ENCODE peak calls at places on chromosomes 16 and 17, in four cellular contexts. I is left ventricle myocardium inferior, W is stomach, U is Caco-2. X is an unnamed sample. For H3K9me3, the result is how much of the 10 kb centered on the place peaks cover.

GRCh38 chr17:63699638-63700527 is at the start of gene LIMD2:
- DNase-seq in I (peak), W (peak), U (peak), X (peak)

GRCh38 chr17:82408938-82409318 is 9.2 kb upstream of the HEXD start:
- DNase-seq in I (no peak), W (no peak), U (no peak), X (no peak)

GRCh38 chr16:53744449-53744848 is 40.5 kb downstream of the FTO start:
- DNase-seq in I (no peak), W (no peak), U (no peak), X (no peak)

GRCh38 chr17:58084317-58084981 is 1.2 kb downstream of the DYNLL2 start:
- DNase-seq in I (peak), W (peak), U (peak), X (peak)

GRCh38 chr17:13544292-13544691 is 57.4 kb downstream of the HS3ST3A1 start:
- DNase-seq in I (no peak), W (no peak), U (no peak), X (peak)

GRCh38 chr16:85202631-85203461 is 90.6 kb upstream of the CIBAR2 start:
- DNase-seq in I (peak), W (peak), U (no peak), X (peak)

GRCh38 chr17:63837480-63837879 is 5.0 kb downstream of the SMARCD2 start:
- DNase-seq in I (no peak), W (no peak), U (no peak), X (no peak)

GRCh38 chr17:37735165-37735564 is 9.7 kb downstream of the HNF1B start:
- DNase-seq in I (no peak), W (no peak), U (no peak), X (no peak)

GRCh38 chr17:51238253-51238887 is 21.5 kb downstream of the MBTD1 start:
- DNase-seq in I (no peak), W (no peak), U (no peak), X (no peak)

GRCh38 chr16:59880626-59881025 is 1146.5 kb upstream of the GOT2 start:
- DNase-seq in I (no peak), W (no peak), U (no peak), X (no peak)

GRCh38 chr17:37759014-37759637 is 14.3 kb upstream of the HNF1B start:
- DNase-seq in I (no peak), W (no peak), U (peak), X (no peak)

GRCh38 chr16:18782697-18783429 is 7.3 kb downstream of the RPS15A start:
- DNase-seq in I (no peak), W (no peak), U (no peak), X (no peak)

GRCh38 chr16:79278506-79278905 is 322.0 kb downstream of the MAF start:
- DNase-seq in I (no peak), W (no peak), U (no peak), X (no peak)

GRCh38 chr16:85048921-85049562 is 21.4 kb downstream of the KIAA0513 start:
- DNase-seq in I (no peak), W (no peak), U (no peak), X (no peak)

GRCh38 chr16:3327514-3327913 is 22.2 kb downstream of the ZNF75A start:
- DNase-seq in I (no peak), W (no peak), U (no peak), X (no peak)

GRCh38 chr16:3317315-3317999 is 12.2 kb downstream of the ZNF75A start:
- DNase-seq in I (no peak), W (no peak), U (no peak), X (no peak)

DNA sequence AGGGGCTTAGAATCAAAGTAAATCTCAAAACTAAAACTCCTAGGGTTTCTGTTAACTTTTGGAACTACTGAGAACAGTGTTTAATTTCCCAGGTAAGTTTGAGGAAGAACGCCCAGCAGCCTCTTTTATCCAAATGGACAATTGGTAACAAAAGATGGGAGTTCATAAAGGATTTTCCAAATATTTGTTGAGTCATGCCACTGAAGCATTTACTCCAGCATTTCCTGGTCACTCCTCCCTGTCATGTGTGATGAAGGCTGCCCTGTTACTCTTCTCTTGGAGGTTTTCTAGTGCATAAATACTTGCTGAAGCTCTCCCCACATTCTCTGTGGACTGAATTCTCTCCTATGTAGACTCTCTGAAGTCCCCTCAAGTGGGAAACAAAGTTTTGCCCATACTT is 16.5 kb downstream of the ZNF75A start:
- DNase-seq in I (no peak), W (no peak), U (no peak), X (no peak)
- H3K9me3 ChIP-seq in I (half or more), W (half or more), U (under half), X (half or more)

GRCh38 chr16:71448274-71448866 is 6.5 kb upstream of the TLE7 start:
- DNase-seq in I (no peak), W (no peak), U (no peak), X (no peak)
- H3K9me3 ChIP-seq in I (half or more), W (half or more), U (under half), X (under half)

DNA sequence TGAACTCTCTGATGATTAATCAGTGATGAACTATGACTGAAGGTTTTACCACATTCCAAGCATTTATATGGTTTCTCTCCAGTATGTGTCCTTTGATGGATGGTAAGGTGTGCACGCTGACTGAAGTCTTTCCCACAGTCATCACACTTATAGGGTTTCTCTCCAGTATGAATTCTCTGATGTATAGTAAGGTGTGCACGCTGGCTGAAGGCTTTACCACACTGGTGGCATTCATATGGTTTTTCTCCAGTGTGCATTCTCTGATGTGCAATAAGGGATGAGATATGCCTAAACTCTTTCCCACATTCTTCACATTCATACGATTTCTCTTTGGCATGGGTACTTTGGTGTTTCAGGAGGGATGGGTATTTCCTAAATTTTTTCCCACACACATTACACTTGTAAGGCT is 16.4 kb downstream of the ZNF287 start:
- DNase-seq in I (no peak), W (no peak), U (no peak), X (no peak)
- H3K9me3 ChIP-seq in I (half or more), W (half or more), U (under half), X (under half)

GRCh38 chr17:36068524-36068923 is 4.5 kb downstream of the CCL18 start:
- DNase-seq in I (no peak), W (no peak), U (no peak), X (no peak)
- H3K9me3 ChIP-seq in I (under half), W (under half), U (under half), X (under half)

DNA sequence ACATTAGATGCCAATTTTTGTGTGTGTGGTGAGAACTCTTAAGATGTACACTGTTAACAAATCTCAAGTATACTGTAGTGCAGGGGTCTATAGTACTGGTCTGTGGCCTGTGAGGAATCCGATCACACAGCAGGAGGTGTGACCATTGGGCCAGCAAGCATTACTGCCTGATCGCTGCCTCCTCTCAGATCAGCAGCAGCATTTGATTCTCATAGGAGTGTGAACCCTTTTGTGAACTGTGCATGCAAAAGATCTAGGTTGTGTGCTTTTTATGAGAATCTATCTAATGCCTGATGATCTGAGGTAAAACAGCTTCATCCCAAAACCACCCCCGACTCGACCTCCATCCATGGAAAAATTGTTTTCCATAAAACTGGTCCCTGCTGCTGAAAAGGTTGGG is 12.6 kb downstream of the ZNF267 start:
- DNase-seq in I (no peak), W (no peak), U (no peak), X (no peak)
- H3K9me3 ChIP-seq in I (under half), W (under half), U (under half), X (under half)

GRCh38 chr17:67013891-67014290 is 30.5 kb upstream of the CACNG1 start:
- DNase-seq in I (no peak), W (no peak), U (no peak), X (no peak)

GRCh38 chr17:67007266-67007665 is 37.1 kb upstream of the CACNG1 start:
- DNase-seq in I (no peak), W (no peak), U (no peak), X (no peak)

GRCh38 chr17:67015001-67015400 is 29.4 kb upstream of the CACNG1 start:
- DNase-seq in I (no peak), W (no peak), U (no peak), X (no peak)

GRCh38 chr17:67008101-67008500 is 36.3 kb upstream of the CACNG1 start:
- DNase-seq in I (no peak), W (no peak), U (no peak), X (no peak)

DNA sequence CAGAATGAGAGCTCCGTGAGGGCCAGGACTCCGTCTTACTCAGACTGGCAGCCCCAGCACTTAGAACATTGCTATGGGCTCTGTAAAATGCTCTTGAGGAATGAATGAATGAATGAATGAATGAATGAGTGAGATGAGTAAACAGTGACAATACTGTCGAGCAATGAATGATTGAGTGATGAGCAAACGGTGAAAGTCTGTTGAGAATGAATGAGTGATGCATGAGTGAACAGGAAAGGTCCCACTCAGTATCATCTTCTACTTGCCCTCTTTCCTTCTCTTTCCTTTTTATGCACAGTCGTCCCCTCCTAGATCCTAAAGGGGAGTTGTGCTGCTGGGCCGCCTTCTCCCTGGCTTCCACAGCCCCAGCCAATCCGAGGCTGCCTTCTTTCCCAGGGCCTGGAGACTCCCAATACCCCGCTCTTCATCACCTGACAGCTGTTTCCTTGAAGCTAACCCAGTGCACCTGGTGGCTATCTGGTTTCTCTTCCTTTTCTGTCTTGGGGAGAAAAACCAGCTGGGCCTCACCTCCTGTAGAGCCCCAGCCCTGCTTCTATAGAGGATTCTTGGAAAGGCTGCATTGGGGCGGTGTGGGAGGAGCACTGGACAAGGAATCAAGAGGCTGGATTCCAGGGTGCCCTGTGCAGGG is 32.7 kb upstream of the CACNG1 start:
- DNase-seq in I (no peak), W (no peak), U (no peak), X (no peak)
- H3K9me3 ChIP-seq in I (under half), W (under half), U (under half), X (under half)

GRCh38 chr17:26809033-26809432 is 484.9 kb upstream of the WSB1 start:
- DNase-seq in I (no peak), W (no peak), U (no peak), X (no peak)
- H3K9me3 ChIP-seq in I (half or more), W (half or more), U (under half), X (under half)

DNA sequence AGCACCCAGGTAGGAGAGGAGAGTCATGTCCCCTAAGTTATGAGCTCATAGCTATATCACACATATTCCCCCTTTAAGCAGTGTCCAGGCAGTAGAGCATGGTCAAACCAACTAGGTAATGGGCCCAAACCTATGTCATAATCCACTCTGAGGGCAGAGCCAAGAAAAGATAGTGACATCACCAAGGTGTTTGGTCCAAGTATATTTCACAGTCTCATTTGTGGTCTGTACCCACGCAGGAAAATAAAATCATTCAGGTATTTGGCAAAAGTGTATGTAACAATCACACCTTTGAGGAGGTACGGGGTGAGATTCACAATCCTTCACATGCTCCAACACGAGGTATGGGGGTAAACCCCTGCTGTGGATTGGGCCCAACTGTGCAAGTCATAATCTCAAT is 2112.8 kb downstream of the TP53TG3F start:
- DNase-seq in I (no peak), W (no peak), U (no peak), X (no peak)
- H3K9me3 ChIP-seq in I (under half), W (under half), U (under half), X (under half)

GRCh38 chr16:35255816-35256215 is 1796.4 kb downstream of the TP53TG3F start:
- DNase-seq in I (no peak), W (no peak), U (no peak), X (no peak)

GRCh38 chr16:35255186-35255803 is 1795.9 kb downstream of the TP53TG3F start:
- DNase-seq in I (no peak), W (no peak), U (no peak), X (no peak)

GRCh38 chr16:35258381-35258780 is 1799.0 kb downstream of the TP53TG3F start:
- DNase-seq in I (no peak), W (no peak), U (no peak), X (no peak)

GRCh38 chr16:35249051-35249450 is 1789.6 kb downstream of the TP53TG3F start:
- DNase-seq in I (no peak), W (no peak), U (no peak), X (no peak)

DNA sequence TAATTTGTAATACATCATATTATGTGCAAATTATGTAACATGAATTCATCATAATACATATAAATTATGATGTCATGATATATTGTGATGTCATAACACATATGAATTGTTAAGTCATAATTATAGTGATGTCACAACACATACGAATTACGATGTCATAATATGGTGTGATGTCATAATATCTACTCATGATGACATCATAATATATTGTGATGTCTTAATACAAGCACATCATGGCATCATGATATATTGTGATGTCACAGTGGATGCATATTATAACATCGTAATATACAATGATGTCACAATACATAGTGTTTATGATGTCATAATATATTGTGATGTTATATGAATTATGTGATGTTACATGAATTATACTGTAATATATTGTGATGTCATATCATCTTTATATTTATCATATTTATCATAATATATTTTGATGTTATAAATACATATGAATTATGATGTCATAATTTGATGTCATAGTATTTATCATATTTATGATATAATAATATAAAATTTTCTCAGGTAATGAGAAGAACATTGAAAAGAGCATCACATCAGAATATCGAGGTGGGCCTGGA is 1793.0 kb downstream of the TP53TG3F start:
- DNase-seq in I (no peak), W (no peak), U (no peak), X (no peak)
- H3K9me3 ChIP-seq in I (under half), W (under half), U (under half), X (under half)